ENCODE peak calls at places on chromosomes 2 and 18, in eight cellular contexts. E, B, L, G, W, T, D and Q are unnamed samples.

GRCh38 chr18:6941988-6942387 is 175.6 kb downstream of the LAMA1 start:
- DNase-seq in E (no peak), B (no peak), L (no peak), G (no peak), W (no peak), T (no peak), D (no peak), Q (no peak)

GRCh38 chr2:39517622-39518021 is 80.5 kb upstream of the MAP4K3 start:
- DNase-seq in E (no peak), B (no peak), L (no peak), G (no peak), W (no peak), T (no peak), D (no peak), Q (no peak)

GRCh38 chr2:23526114-23526513 is 141.1 kb downstream of the KLHL29 start:
- DNase-seq in E (no peak), B (no peak), L (no peak), G (no peak), W (no peak), T (no peak), D (no peak), Q (no peak)

GRCh38 chr18:46406539-46406932 is 250.5 kb downstream of the LOXHD1 start:
- DNase-seq in E (no peak), B (no peak), L (no peak), G (no peak), W (no peak), T (no peak), D (no peak), Q (no peak)

GRCh38 chr2:17104454-17104853 is 413.8 kb downstream of the RAD51AP2 start:
- DNase-seq in E (peak; percentile 28), B (no peak), L (no peak), G (no peak), W (no peak), T (peak; percentile 60), D (peak; percentile 80), Q (no peak)

GRCh38 chr2:6885968-6886367 is 8.4 kb downstream of the RSAD2 start:
- DNase-seq in E (no peak), B (no peak), L (no peak), G (no peak), W (no peak), T (no peak), D (no peak), Q (no peak)

GRCh38 chr2:170928036-170928823 is 823 bp upstream of the GORASP2 start:
- DNase-seq in E (peak; percentile 28), B (no peak), L (no peak), G (no peak), W (no peak), T (peak; percentile 31), D (peak; percentile 56), Q (no peak)

GRCh38 chr2:216608525-216608924 is 24.7 kb upstream of the IGFBP2 start:
- DNase-seq in E (no peak), B (no peak), L (no peak), G (no peak), W (no peak), T (no peak), D (no peak), Q (no peak)

GRCh38 chr2:67476808-67477790 is 80.0 kb downstream of the ETAA1 start:
- DNase-seq in E (peak; percentile 69), B (peak; percentile 13), L (peak; percentile 12), G (no peak), W (no peak), T (peak; percentile 81), D (peak; percentile 73), Q (no peak)

GRCh38 chr18:58305792-58306191 is 261.8 kb downstream of the NEDD4L start:
- DNase-seq in E (no peak), B (no peak), L (no peak), G (no peak), W (no peak), T (no peak), D (no peak), Q (no peak)

GRCh38 chr2:66095820-66096219 is 339.1 kb upstream of the MEIS1 start:
- DNase-seq in E (no peak), B (no peak), L (no peak), G (no peak), W (no peak), T (no peak), D (no peak), Q (no peak)

GRCh38 chr2:134275058-134275862 is 21.4 kb downstream of the MGAT5 start:
- DNase-seq in E (no peak), B (no peak), L (no peak), G (no peak), W (no peak), T (no peak), D (no peak), Q (no peak)

GRCh38 chr2:189580267-189580661 is 322 bp downstream of the SLC40A1 start:
- DNase-seq in E (peak; percentile 12), B (no peak), L (no peak), G (peak; percentile 31), W (no peak), T (no peak), D (no peak), Q (no peak)

GRCh38 chr2:239443666-239444567 is 43.1 kb upstream of the HDAC4 start:
- DNase-seq in E (peak; percentile 73), B (no peak), L (no peak), G (no peak), W (no peak), T (peak; percentile 2), D (peak; percentile 67), Q (no peak)

GRCh38 chr2:222440670-222441422 is 16.5 kb downstream of the SGPP2 start:
- DNase-seq in E (peak; percentile 75), B (peak; percentile 50), L (no peak), G (no peak), W (peak; percentile 13), T (peak; percentile 71), D (no peak), Q (no peak)

GRCh38 chr2:60505861-60506260 is 47.6 kb downstream of the BCL11A start:
- DNase-seq in E (no peak), B (no peak), L (no peak), G (no peak), W (no peak), T (no peak), D (peak; percentile 38), Q (no peak)
- TF ChIP-seq CTCF in E (no peak), B (no peak), L (no peak), G (no peak), W (no peak), T (no peak), D (no peak), Q (no peak)

DNA sequence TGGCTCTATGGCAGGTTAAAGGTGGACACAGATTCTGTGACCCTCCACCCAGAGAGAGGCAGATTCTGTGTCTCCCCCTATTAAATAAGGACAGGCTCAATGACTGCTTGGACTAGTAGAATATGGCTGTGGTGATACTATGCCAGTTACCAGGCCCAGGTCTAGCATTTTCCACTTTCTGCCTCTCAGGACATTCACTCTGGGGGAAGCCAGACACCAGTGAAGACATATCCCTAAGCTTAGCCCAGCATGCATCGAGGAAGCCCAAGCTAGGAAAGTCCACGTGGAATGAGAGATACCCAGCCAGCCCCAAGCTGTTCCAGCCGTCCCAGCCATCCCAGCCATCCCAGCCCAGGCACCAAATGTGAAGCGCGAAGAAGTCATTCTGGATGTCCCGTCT is 40.3 kb downstream of the ST6GAL2 start:
- DNase-seq in E (no peak), B (no peak), L (no peak), G (no peak), W (no peak), T (no peak), D (no peak), Q (no peak)
- H3K4me3 ChIP-seq in E (no peak overlapping the region), B (no peak overlapping the region), L (no peak overlapping the region), G (no peak overlapping the region), W (no peak overlapping the region), T (no peak overlapping the region), D (no peak overlapping the region), Q (no peak overlapping the region)

GRCh38 chr2:46984034-46984433 is 68.4 kb upstream of the MCFD2 start:
- DNase-seq in E (no peak), B (no peak), L (no peak), G (no peak), W (no peak), T (no peak), D (no peak), Q (no peak)

GRCh38 chr2:46981662-46982351 is 66.2 kb upstream of the MCFD2 start:
- DNase-seq in E (no peak), B (no peak), L (no peak), G (no peak), W (no peak), T (no peak), D (no peak), Q (no peak)

GRCh38 chr2:46984642-46985476 is 69.3 kb upstream of the MCFD2 start:
- DNase-seq in E (peak; percentile 97), B (peak; percentile 96), L (peak; percentile 69), G (peak; percentile 63), W (peak; percentile 80), T (peak; percentile 97), D (peak; percentile 95), Q (no peak)

GRCh38 chr2:46982356-46983064 is 66.9 kb upstream of the MCFD2 start:
- DNase-seq in E (no peak), B (no peak), L (no peak), G (no peak), W (no peak), T (no peak), D (no peak), Q (no peak)

GRCh38 chr2:46983065-46983801 is 67.6 kb upstream of the MCFD2 start:
- DNase-seq in E (peak; percentile 74), B (no peak), L (no peak), G (peak; percentile 32), W (no peak), T (peak; percentile 75), D (no peak), Q (no peak)
- TF ChIP-seq CTCF in E (no peak), B (no peak), L (no peak), G (no peak), W (no peak), T (no peak), D (no peak), Q (no peak)

GRCh38 chr2:120247851-120248250 is 4.8 kb upstream of the RALB start:
- DNase-seq in E (no peak), B (no peak), L (no peak), G (no peak), W (no peak), T (no peak), D (no peak), Q (no peak)

GRCh38 chr2:120246546-120247300 is 5.9 kb upstream of the RALB start:
- DNase-seq in E (no peak), B (no peak), L (no peak), G (no peak), W (no peak), T (peak; percentile 38), D (peak; percentile 64), Q (no peak)

GRCh38 chr2:120244656-120245519 is 7.8 kb upstream of the RALB start:
- DNase-seq in E (no peak), B (no peak), L (no peak), G (no peak), W (no peak), T (no peak), D (no peak), Q (no peak)

GRCh38 chr2:120245520-120245835 is 7.2 kb upstream of the RALB start:
- DNase-seq in E (no peak), B (no peak), L (no peak), G (no peak), W (no peak), T (no peak), D (no peak), Q (no peak)

DNA sequence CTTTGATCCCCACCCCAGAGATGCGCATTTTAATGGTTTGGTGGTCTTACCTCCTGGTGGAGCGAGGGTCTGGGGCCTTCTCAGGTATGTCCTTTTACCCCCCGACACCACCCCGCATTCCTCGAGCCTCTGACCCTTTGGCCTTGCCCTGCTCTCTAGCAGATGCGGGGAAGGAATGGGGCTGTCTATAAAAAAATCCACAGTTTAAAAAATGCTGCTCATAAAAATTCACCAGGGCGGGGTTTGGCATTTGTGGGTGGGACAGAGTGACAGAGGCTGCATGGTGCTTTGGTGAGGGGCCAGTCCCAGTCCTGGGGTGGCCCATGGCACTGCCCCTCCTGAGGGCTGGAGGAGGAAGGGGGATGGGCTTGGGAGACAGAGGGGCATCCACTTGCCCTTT is 6.7 kb upstream of the RALB start:
- DNase-seq in E (no peak), B (no peak), L (no peak), G (no peak), W (no peak), T (no peak), D (no peak), Q (no peak)
- H3K4me3 ChIP-seq in E (no peak overlapping the region), B (no peak overlapping the region), L (no peak overlapping the region), G (no peak overlapping the region), W (no peak overlapping the region), T (no peak overlapping the region), D (no peak overlapping the region), Q (no peak overlapping the region)